ENCODE peak calls at places on chromosomes 6 and 20, in ten cellular contexts. One of them, this sample, is unnamed.

GRCh38 chr20:37145014-37145413 is 34.1 kb upstream of the RPN2 start:
- DNase-seq in hippocampal formation: no peak
- DNase-seq in T-helper 2 cell: no peak
- DNase-seq in NCI-H1417: no peak
- DNase-seq in heart left ventricle: no peak
- DNase-seq in M059J: no peak
- DNase-seq in ELR: no peak
- DNase-seq in NK-92 treated with Interleukin-12 subunit alpha and Interleukin-12 subunit beta, amount 100 ng/mL, for 24 hours: no peak
- DNase-seq in progenitor cell of endocrine pancreas: no peak
- DNase-seq in activated CD8-positive, alpha-beta T cell treated with anti-CD3 and anti-CD28 coated beads for 36 hours: no peak
- DNase-seq in this sample: no peak

GRCh38 chr6:130778946-130779657 is 48.1 kb upstream of the SMLR1 start:
- DNase-seq in M059J: peak; percentile 81
- DNase-seq in hippocampal formation: no peak
- DNase-seq in NK-92 treated with Interleukin-12 subunit alpha and Interleukin-12 subunit beta, amount 100 ng/mL, for 24 hours: no peak
- DNase-seq in ELR: peak; percentile 76
- DNase-seq in T-helper 2 cell: no peak
- DNase-seq in activated CD8-positive, alpha-beta T cell treated with anti-CD3 and anti-CD28 coated beads for 36 hours: peak; percentile 28
- DNase-seq in NCI-H1417: no peak
- DNase-seq in heart left ventricle: peak; percentile 23
- DNase-seq in progenitor cell of endocrine pancreas: no peak
- DNase-seq in this sample: no peak

GRCh38 chr6:14880052-14880451 is 365.8 kb upstream of the JARID2 start:
- DNase-seq in ELR: no peak
- DNase-seq in hippocampal formation: no peak
- DNase-seq in NK-92 treated with Interleukin-12 subunit alpha and Interleukin-12 subunit beta, amount 100 ng/mL, for 24 hours: no peak
- DNase-seq in heart left ventricle: no peak
- DNase-seq in progenitor cell of endocrine pancreas: no peak
- DNase-seq in M059J: no peak
- DNase-seq in T-helper 2 cell: no peak
- DNase-seq in activated CD8-positive, alpha-beta T cell treated with anti-CD3 and anti-CD28 coated beads for 36 hours: no peak
- DNase-seq in NCI-H1417: no peak
- DNase-seq in this sample: no peak

GRCh38 chr6:137798846-137799245 is 68.2 kb upstream of the TNFAIP3 start:
- DNase-seq in progenitor cell of endocrine pancreas: no peak
- DNase-seq in hippocampal formation: no peak
- DNase-seq in M059J: peak; percentile 79
- DNase-seq in NK-92 treated with Interleukin-12 subunit alpha and Interleukin-12 subunit beta, amount 100 ng/mL, for 24 hours: no peak
- DNase-seq in NCI-H1417: no peak
- DNase-seq in ELR: no peak
- DNase-seq in activated CD8-positive, alpha-beta T cell treated with anti-CD3 and anti-CD28 coated beads for 36 hours: peak; percentile 66
- DNase-seq in heart left ventricle: no peak
- DNase-seq in T-helper 2 cell: no peak
- DNase-seq in this sample: no peak

GRCh38 chr20:15155848-15156401 is 818.5 kb upstream of the FLRT3 start:
- DNase-seq in ELR: no peak
- DNase-seq in NCI-H1417: no peak
- DNase-seq in hippocampal formation: no peak
- DNase-seq in T-helper 2 cell: peak; percentile 48
- DNase-seq in progenitor cell of endocrine pancreas: no peak
- DNase-seq in M059J: no peak
- DNase-seq in activated CD8-positive, alpha-beta T cell treated with anti-CD3 and anti-CD28 coated beads for 36 hours: no peak
- DNase-seq in heart left ventricle: no peak
- DNase-seq in NK-92 treated with Interleukin-12 subunit alpha and Interleukin-12 subunit beta, amount 100 ng/mL, for 24 hours: no peak
- DNase-seq in this sample: no peak

GRCh38 chr6:14549319-14549770 is 431.8 kb downstream of the CD83 start:
- DNase-seq in NCI-H1417: peak; percentile 93
- DNase-seq in heart left ventricle: no peak
- DNase-seq in progenitor cell of endocrine pancreas: no peak
- DNase-seq in NK-92 treated with Interleukin-12 subunit alpha and Interleukin-12 subunit beta, amount 100 ng/mL, for 24 hours: no peak
- DNase-seq in hippocampal formation: peak; percentile 15
- DNase-seq in activated CD8-positive, alpha-beta T cell treated with anti-CD3 and anti-CD28 coated beads for 36 hours: no peak
- DNase-seq in M059J: no peak
- DNase-seq in T-helper 2 cell: no peak
- DNase-seq in ELR: no peak
- DNase-seq in this sample: no peak

GRCh38 chr6:83474309-83474708 is 38.0 kb upstream of the PRSS35 start:
- DNase-seq in activated CD8-positive, alpha-beta T cell treated with anti-CD3 and anti-CD28 coated beads for 36 hours: no peak
- DNase-seq in progenitor cell of endocrine pancreas: no peak
- DNase-seq in hippocampal formation: no peak
- DNase-seq in NK-92 treated with Interleukin-12 subunit alpha and Interleukin-12 subunit beta, amount 100 ng/mL, for 24 hours: no peak
- DNase-seq in M059J: peak; percentile 28
- DNase-seq in T-helper 2 cell: no peak
- DNase-seq in heart left ventricle: no peak
- DNase-seq in ELR: no peak
- DNase-seq in NCI-H1417: no peak
- DNase-seq in this sample: no peak

GRCh38 chr20:43946659-43947315 is 32.1 kb downstream of the TOX2 start:
- DNase-seq in NK-92 treated with Interleukin-12 subunit alpha and Interleukin-12 subunit beta, amount 100 ng/mL, for 24 hours: no peak
- DNase-seq in hippocampal formation: no peak
- DNase-seq in progenitor cell of endocrine pancreas: no peak
- DNase-seq in ELR: no peak
- DNase-seq in activated CD8-positive, alpha-beta T cell treated with anti-CD3 and anti-CD28 coated beads for 36 hours: no peak
- DNase-seq in M059J: no peak
- DNase-seq in heart left ventricle: no peak
- DNase-seq in NCI-H1417: no peak
- DNase-seq in T-helper 2 cell: no peak
- DNase-seq in this sample: no peak

GRCh38 chr6:159969921-159970320 is 1.0 kb downstream of the IGF2R start:
- DNase-seq in ELR: peak; percentile 90
- DNase-seq in NCI-H1417: peak; percentile 18
- DNase-seq in NK-92 treated with Interleukin-12 subunit alpha and Interleukin-12 subunit beta, amount 100 ng/mL, for 24 hours: peak; percentile 28
- DNase-seq in heart left ventricle: peak; percentile 58
- DNase-seq in M059J: peak; percentile 85
- DNase-seq in T-helper 2 cell: no peak
- DNase-seq in progenitor cell of endocrine pancreas: peak; percentile 17
- DNase-seq in hippocampal formation: peak; percentile 18
- DNase-seq in activated CD8-positive, alpha-beta T cell treated with anti-CD3 and anti-CD28 coated beads for 36 hours: peak; percentile 62
- DNase-seq in this sample: no peak

GRCh38 chr20:48783533-48784272 is 44.1 kb downstream of the PREX1 start:
- DNase-seq in activated CD8-positive, alpha-beta T cell treated with anti-CD3 and anti-CD28 coated beads for 36 hours: peak; percentile 76
- DNase-seq in heart left ventricle: no peak
- DNase-seq in NCI-H1417: no peak
- DNase-seq in M059J: peak; percentile 43
- DNase-seq in hippocampal formation: no peak
- DNase-seq in progenitor cell of endocrine pancreas: no peak
- DNase-seq in NK-92 treated with Interleukin-12 subunit alpha and Interleukin-12 subunit beta, amount 100 ng/mL, for 24 hours: no peak
- DNase-seq in T-helper 2 cell: peak; percentile 62
- DNase-seq in ELR: peak; percentile 23
- DNase-seq in this sample: no peak